ENCODE peak calls at places on chromosomes 3 and 15, in six cellular contexts. One of them, this sample, is unnamed.
A peak's percentile ranks its signal among the peaks of the same experiment; 100 is the strongest.

GRCh38 chr3:42247576-42248027 is 18.4 kb downstream of the CCK start:
- DNase-seq in OCI-LY7: peak; percentile 76
- DNase-seq in cardiac fibroblast: peak; percentile 74
- DNase-seq in AG04450: no peak
- DNase-seq in kidney: no peak
- DNase-seq in ovary: no peak
- DNase-seq in this sample: peak; percentile 27

GRCh38 chr15:98548172-98548971 is 100.0 kb upstream of the IGF1R start:
- DNase-seq in OCI-LY7: no peak
- DNase-seq in AG04450: peak; percentile 20
- DNase-seq in cardiac fibroblast: peak; percentile 23
- DNase-seq in ovary: peak; percentile 78
- DNase-seq in kidney: peak; percentile 91
- DNase-seq in this sample: no peak

GRCh38 chr3:126551839-126552687 is 6.7 kb downstream of the C3orf22 start:
- DNase-seq in AG04450: no peak
- DNase-seq in cardiac fibroblast: no peak
- DNase-seq in ovary: no peak
- DNase-seq in OCI-LY7: no peak
- DNase-seq in kidney: peak; percentile 50
- DNase-seq in this sample: peak; percentile 2

GRCh38 chr3:177603137-177603603 is 405.9 kb upstream of the TBL1XR1 start:
- DNase-seq in ovary: no peak
- DNase-seq in OCI-LY7: no peak
- DNase-seq in kidney: no peak
- DNase-seq in cardiac fibroblast: peak; percentile 24
- DNase-seq in AG04450: no peak
- DNase-seq in this sample: no peak

GRCh38 chr15:90203922-90204321 is 2.8 kb downstream of the SEMA4B start:
- DNase-seq in cardiac fibroblast: peak; percentile 44
- DNase-seq in AG04450: no peak
- DNase-seq in ovary: no peak
- DNase-seq in OCI-LY7: no peak
- DNase-seq in kidney: peak; percentile 91
- DNase-seq in this sample: peak; percentile 67

GRCh38 chr3:157335677-157336076 is 101.0 kb upstream of the PTX3 start:
- DNase-seq in cardiac fibroblast: peak; percentile 83
- DNase-seq in ovary: no peak
- DNase-seq in OCI-LY7: no peak
- DNase-seq in AG04450: peak; percentile 39
- DNase-seq in kidney: no peak
- DNase-seq in this sample: no peak

GRCh38 chr3:185645596-185646381 is 59.7 kb downstream of the SENP2 start:
- DNase-seq in OCI-LY7: no peak
- DNase-seq in AG04450: no peak
- DNase-seq in ovary: no peak
- DNase-seq in cardiac fibroblast: no peak
- DNase-seq in kidney: no peak
- DNase-seq in this sample: peak; percentile 44

GRCh38 chr3:167078070-167078622 is 302.0 kb downstream of the ZBBX start:
- DNase-seq in cardiac fibroblast: no peak
- DNase-seq in AG04450: no peak
- DNase-seq in OCI-LY7: no peak
- DNase-seq in kidney: no peak
- DNase-seq in ovary: no peak
- DNase-seq in this sample: no peak

GRCh38 chr15:41821831-41822230 is 6.1 kb upstream of the JMJD7 start:
- DNase-seq in ovary: no peak
- DNase-seq in AG04450: no peak
- DNase-seq in cardiac fibroblast: no peak
- DNase-seq in OCI-LY7: no peak
- DNase-seq in kidney: peak; percentile 56
- DNase-seq in this sample: no peak

GRCh38 chr3:87359025-87359424 is 82.6 kb upstream of the POU1F1 start:
- DNase-seq in kidney: no peak
- DNase-seq in ovary: no peak
- DNase-seq in OCI-LY7: no peak
- DNase-seq in AG04450: no peak
- DNase-seq in cardiac fibroblast: no peak
- DNase-seq in this sample: no peak

GRCh38 chr3:194761384-194761783 is 75.7 kb downstream of the FAM43A start:
- DNase-seq in cardiac fibroblast: no peak
- DNase-seq in ovary: no peak
- DNase-seq in OCI-LY7: no peak
- DNase-seq in AG04450: no peak
- DNase-seq in kidney: no peak
- DNase-seq in this sample: peak; percentile 57

GRCh38 chr15:80775340-80775739 is 3.8 kb upstream of the CEMIP start:
- DNase-seq in kidney: no peak
- DNase-seq in ovary: no peak
- DNase-seq in AG04450: no peak
- DNase-seq in cardiac fibroblast: no peak
- DNase-seq in OCI-LY7: no peak
- DNase-seq in this sample: no peak

GRCh38 chr15:90930861-90931629 is 1.3 kb downstream of the HDDC3 start:
- DNase-seq in cardiac fibroblast: peak; percentile 26
- DNase-seq in kidney: no peak
- DNase-seq in OCI-LY7: peak; percentile 33
- DNase-seq in ovary: peak; percentile 60
- DNase-seq in AG04450: no peak
- DNase-seq in this sample: no peak

GRCh38 chr3:33315826-33316225 is 38.6 kb downstream of the FBXL2 start:
- DNase-seq in OCI-LY7: no peak
- DNase-seq in kidney: no peak
- DNase-seq in ovary: no peak
- DNase-seq in cardiac fibroblast: peak; percentile 89
- DNase-seq in AG04450: no peak
- DNase-seq in this sample: no peak

GRCh38 chr3:73734376-73734775 is 109.6 kb upstream of the PDZRN3 start:
- DNase-seq in cardiac fibroblast: no peak
- DNase-seq in ovary: no peak
- DNase-seq in AG04450: no peak
- DNase-seq in OCI-LY7: no peak
- DNase-seq in kidney: no peak
- DNase-seq in this sample: no peak

GRCh38 chr15:84991313-84991712 is 9.7 kb downstream of the PDE8A start:
- DNase-seq in OCI-LY7: no peak
- DNase-seq in cardiac fibroblast: no peak
- DNase-seq in AG04450: no peak
- DNase-seq in kidney: no peak
- DNase-seq in ovary: no peak
- DNase-seq in this sample: no peak

DNA sequence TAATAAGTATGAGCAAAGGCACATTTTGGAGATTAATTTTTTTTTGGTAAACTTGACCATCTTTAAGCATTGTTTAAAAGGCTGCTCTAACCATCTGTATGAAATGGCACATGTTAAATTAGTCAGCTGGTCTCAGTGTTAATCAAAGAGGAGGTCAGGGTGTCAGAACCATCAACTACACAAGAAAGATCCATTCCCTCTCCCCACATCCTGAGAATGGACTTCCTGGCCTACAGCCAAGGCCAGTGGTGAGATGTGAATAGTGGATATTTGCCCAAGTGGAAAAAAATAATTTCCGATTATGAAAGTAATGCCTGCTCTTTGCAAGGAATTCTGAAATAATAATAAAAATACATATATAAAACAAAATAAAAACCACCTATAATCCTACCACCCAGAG is 641.7 kb downstream of the NR2F2 start:
- DNase-seq in ovary: no peak
- DNase-seq in AG04450: no peak
- DNase-seq in kidney: no peak
- DNase-seq in cardiac fibroblast: no peak
- DNase-seq in OCI-LY7: no peak
- DNase-seq in this sample: no peak
- H3K4me3 ChIP-seq in ovary: no peak overlapping the region
- H3K4me3 ChIP-seq in AG04450: no peak overlapping the region
- H3K4me3 ChIP-seq in kidney: no peak overlapping the region
- H3K4me3 ChIP-seq in cardiac fibroblast: no peak overlapping the region
- H3K4me3 ChIP-seq in OCI-LY7: no peak overlapping the region
- H3K4me3 ChIP-seq in this sample: no peak overlapping the region

DNA sequence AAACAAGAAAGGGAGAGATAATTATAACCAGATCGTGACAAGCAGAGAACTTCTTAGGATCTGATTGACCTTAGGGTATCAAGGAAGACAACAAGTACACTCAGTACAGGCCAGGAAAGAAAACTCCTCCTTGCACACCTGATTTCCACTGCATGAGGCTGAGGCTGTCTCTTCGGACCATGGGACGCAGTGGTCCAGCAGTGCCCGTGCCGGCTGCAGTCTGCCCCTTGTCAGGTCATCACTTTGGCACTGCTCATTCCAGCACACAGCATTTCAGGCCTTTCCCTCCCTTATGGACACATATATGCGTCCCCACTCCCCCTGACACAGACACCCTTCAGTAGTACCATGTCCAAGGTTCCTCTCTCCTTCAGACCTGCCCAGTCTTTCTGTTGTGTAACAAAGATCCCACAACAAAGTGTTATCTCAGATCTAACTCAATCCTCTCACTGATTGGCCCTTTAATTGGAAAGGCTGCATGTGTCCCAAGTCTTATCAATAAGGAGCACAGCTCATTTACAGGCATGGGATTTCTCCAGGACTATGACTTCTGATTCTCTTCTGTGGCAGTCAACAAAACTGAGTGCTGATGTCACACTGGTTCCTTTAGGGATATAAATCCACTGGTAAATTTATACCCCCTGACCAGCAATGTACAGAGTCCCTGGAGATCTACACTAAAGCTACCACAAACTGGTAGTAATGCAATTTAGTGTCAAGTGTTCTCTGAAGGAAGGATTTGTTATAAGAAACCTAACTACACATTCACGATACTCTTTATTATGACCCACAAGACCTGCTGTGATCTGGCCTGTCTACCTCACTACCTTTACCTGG is 27.9 kb downstream of the CLK3 start:
- DNase-seq in ovary: no peak
- DNase-seq in kidney: no peak
- DNase-seq in AG04450: no peak
- DNase-seq in cardiac fibroblast: no peak
- DNase-seq in OCI-LY7: no peak
- DNase-seq in this sample: no peak
- H3K4me3 ChIP-seq in ovary: no peak overlapping the region
- H3K4me3 ChIP-seq in kidney: no peak overlapping the region
- H3K4me3 ChIP-seq in AG04450: no peak overlapping the region
- H3K4me3 ChIP-seq in cardiac fibroblast: no peak overlapping the region
- H3K4me3 ChIP-seq in OCI-LY7: no peak overlapping the region
- H3K4me3 ChIP-seq in this sample: no peak overlapping the region

GRCh38 chr15:63244399-63244798 is 33.0 kb upstream of the APH1B start:
- DNase-seq in cardiac fibroblast: peak; percentile 62
- DNase-seq in kidney: no peak
- DNase-seq in OCI-LY7: no peak
- DNase-seq in AG04450: no peak
- DNase-seq in ovary: no peak
- DNase-seq in this sample: no peak

GRCh38 chr15:63243776-63244175 is 33.6 kb upstream of the APH1B start:
- DNase-seq in ovary: no peak
- DNase-seq in OCI-LY7: no peak
- DNase-seq in AG04450: no peak
- DNase-seq in cardiac fibroblast: no peak
- DNase-seq in kidney: no peak
- DNase-seq in this sample: no peak

GRCh38 chr15:63244976-63245645 is 32.3 kb upstream of the APH1B start:
- DNase-seq in kidney: no peak
- DNase-seq in AG04450: no peak
- DNase-seq in ovary: no peak
- DNase-seq in OCI-LY7: no peak
- DNase-seq in cardiac fibroblast: peak; percentile 52
- DNase-seq in this sample: no peak

GRCh38 chr15:63250312-63250965 is 27.0 kb upstream of the APH1B start:
- DNase-seq in OCI-LY7: no peak
- DNase-seq in kidney: no peak
- DNase-seq in AG04450: peak; percentile 85
- DNase-seq in ovary: no peak
- DNase-seq in cardiac fibroblast: peak; percentile 97
- DNase-seq in this sample: no peak

DNA sequence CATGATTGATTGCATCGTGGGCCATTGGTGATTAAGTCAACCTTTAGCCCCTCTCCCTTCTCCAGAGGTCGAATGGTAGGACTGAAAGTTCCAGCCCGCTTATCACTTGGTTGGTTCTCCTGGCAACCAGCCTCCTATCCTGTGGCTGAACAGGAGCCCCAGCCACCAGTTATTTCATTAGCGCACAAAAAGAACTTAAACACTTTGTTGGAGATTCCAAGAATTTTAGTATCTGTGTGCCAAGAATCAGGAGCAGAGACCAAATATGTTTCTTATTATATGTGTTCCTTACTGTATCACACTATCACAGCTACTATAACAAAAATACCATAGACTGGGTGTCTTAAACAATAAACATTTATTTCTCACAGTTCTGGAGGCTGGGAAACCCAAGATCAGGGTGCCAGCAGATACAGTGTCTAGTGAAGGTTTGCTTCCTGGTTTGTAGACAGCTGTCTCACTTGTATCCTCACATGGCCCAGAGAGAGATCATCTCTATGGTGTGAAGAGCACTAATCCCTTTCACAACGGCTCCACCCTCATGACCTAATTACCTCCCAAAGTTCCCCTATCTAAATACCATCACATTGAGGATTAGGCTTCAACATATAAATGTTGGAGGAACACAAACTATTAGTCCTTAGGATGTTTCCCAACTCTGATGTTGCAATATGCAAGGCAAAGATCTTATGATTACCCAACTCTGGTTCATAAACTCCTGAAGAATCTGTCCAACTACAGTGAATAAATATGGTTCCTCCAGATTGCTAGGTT is 30.5 kb upstream of the APH1B start:
- DNase-seq in AG04450: no peak
- DNase-seq in kidney: no peak
- DNase-seq in cardiac fibroblast: peak; percentile 95
- DNase-seq in OCI-LY7: no peak
- DNase-seq in ovary: no peak
- DNase-seq in this sample: no peak
- H3K4me3 ChIP-seq in AG04450: no peak overlapping the region
- H3K4me3 ChIP-seq in kidney: no peak overlapping the region
- H3K4me3 ChIP-seq in cardiac fibroblast: no peak overlapping the region
- H3K4me3 ChIP-seq in OCI-LY7: no peak overlapping the region
- H3K4me3 ChIP-seq in ovary: no peak overlapping the region
- H3K4me3 ChIP-seq in this sample: no peak overlapping the region

DNA sequence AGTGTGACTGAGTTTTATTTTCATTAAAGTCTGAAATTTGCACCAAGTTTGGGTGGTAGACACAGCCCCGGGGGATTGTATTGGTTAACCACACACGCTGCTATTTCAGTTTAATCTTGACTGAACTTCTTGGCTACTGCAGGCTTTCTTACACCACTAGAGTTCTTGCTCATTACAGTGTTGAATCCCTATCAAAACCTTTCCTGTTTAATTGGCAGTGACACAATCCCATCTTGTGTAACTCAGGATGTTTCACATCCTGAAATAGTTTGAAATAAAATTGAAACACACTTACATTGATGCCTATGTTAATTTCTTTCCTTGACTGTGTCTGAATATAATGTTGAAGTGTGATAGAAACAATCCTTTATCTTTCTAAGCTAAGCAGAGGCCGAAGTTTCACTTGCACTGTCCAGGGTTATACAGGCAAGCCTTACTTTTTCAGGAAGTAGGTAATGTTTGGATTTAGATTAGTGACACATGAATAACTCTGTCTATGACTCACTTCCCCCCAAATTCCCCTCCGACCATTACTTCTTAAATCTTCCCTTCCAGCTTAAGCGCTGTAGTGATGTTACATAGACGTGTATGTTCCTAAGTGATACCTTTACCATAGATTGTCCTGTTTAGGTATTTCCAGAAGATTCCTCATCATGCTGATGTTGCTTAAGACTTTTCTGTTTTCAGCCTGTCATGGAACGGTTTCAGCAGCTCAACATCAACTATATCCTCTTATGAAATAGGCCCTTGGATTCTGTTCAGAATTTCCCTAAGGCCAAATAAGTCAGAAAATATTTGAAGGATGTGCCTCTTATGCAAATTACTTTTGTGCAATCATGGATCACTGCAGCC is 16.8 kb downstream of the ATG7 start:
- DNase-seq in cardiac fibroblast: peak; percentile 98
- DNase-seq in AG04450: peak; percentile 74
- DNase-seq in OCI-LY7: no peak
- DNase-seq in kidney: no peak
- DNase-seq in ovary: peak; percentile 37
- DNase-seq in this sample: no peak
- H3K4me3 ChIP-seq in cardiac fibroblast: no peak overlapping the region
- H3K4me3 ChIP-seq in AG04450: peak overlapping the region; percentile 10
- H3K4me3 ChIP-seq in OCI-LY7: no peak overlapping the region
- H3K4me3 ChIP-seq in kidney: no peak overlapping the region
- H3K4me3 ChIP-seq in ovary: no peak overlapping the region
- H3K4me3 ChIP-seq in this sample: no peak overlapping the region